ENCODE peak calls at places on chromosome 22, in six cellular contexts. K is NB4, A is heart left ventricle, J is adrenal gland, O is uterus, C is right lobe of liver. G is an unnamed sample.
A peak's percentile ranks its signal among the peaks of the same experiment; 100 is the strongest.

GRCh38 chr22:24760708-24761306 is 13.7 kb downstream of the PIWIL3 start:
- DNase-seq in K (no peak), A (no peak), J (no peak), O (no peak), C (no peak), G (no peak)

GRCh38 chr22:29150701-29151100 is 55.0 kb upstream of the EMID1 start:
- DNase-seq in K (no peak), A (no peak), J (peak; percentile 33), O (no peak), C (no peak), G (no peak)

GRCh38 chr22:20523118-20523983 is 15.9 kb downstream of the MED15 start:
- DNase-seq in K (peak; percentile 26), A (no peak), J (no peak), O (no peak), C (no peak), G (no peak)

GRCh38 chr22:45673482-45674175 is 2.0 kb downstream of the ATXN10 start:
- DNase-seq in K (peak; percentile 57), A (no peak), J (no peak), O (no peak), C (no peak), G (no peak)

GRCh38 chr22:35299217-35299716 is 427 bp upstream of the TOM1 start:
- DNase-seq in K (no peak), A (no peak), J (peak; percentile 75), O (no peak), C (no peak), G (no peak)

GRCh38 chr22:46013460-46014416 is 36.8 kb upstream of the WNT7B start:
- DNase-seq in K (peak; percentile 96), A (peak; percentile 98), J (peak; percentile 98), O (peak; percentile 98), C (peak; percentile 95), G (peak; percentile 99)

GRCh38 chr22:43427296-43428004 is 15.6 kb downstream of the MPPED1 start:
- DNase-seq in K (no peak), A (no peak), J (no peak), O (no peak), C (no peak), G (no peak)

GRCh38 chr22:36343720-36344105 is 44.1 kb downstream of the MYH9 start:
- DNase-seq in K (no peak), A (no peak), J (no peak), O (no peak), C (no peak), G (no peak)

GRCh38 chr22:45867118-45867905 is 109.7 kb downstream of the WNT7B start:
- DNase-seq in K (no peak), A (no peak), J (no peak), O (no peak), C (peak; percentile 33), G (no peak)

GRCh38 chr22:25668437-25668836 is 73.6 kb upstream of the MYO18B start:
- DNase-seq in K (no peak), A (no peak), J (peak; percentile 62), O (peak; percentile 33), C (peak; percentile 25), G (no peak)

GRCh38 chr22:26756675-26757293 is 99.4 kb downstream of the MIAT start:
- DNase-seq in K (peak; percentile 38), A (peak; percentile 67), J (peak; percentile 60), O (peak; percentile 36), C (peak; percentile 54), G (no peak)

GRCh38 chr22:28829358-28830181 is 29.2 kb upstream of the XBP1 start:
- DNase-seq in K (peak; percentile 84), A (peak; percentile 71), J (peak; percentile 79), O (peak; percentile 80), C (peak; percentile 79), G (peak; percentile 76)

GRCh38 chr22:30424471-30425326 is 869 bp upstream of the MTFP1 start:
- DNase-seq in K (no peak), A (no peak), J (no peak), O (no peak), C (no peak), G (no peak)

DNA sequence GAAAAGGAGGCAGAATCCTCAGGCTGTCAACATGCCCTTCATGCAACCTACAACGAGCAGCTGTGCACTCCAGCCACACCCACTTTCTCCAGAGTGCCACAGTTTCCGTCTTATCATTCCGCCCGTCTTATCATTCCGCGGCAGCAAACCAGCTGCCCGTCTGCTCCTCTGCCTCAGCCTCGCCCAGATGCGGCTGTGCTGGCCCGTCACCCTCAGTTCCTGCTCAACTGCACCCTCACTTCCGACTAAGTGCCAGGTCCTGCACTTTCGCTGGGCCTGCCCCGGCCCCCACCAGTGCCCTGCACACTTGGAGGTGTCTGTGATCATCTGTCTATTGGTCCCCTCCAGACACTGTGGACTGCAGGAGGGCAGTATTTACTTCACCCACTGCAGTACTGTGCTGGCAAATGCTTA is 43.7 kb downstream of the MICAL3 start:
- DNase-seq in K (peak; percentile 75), A (no peak), J (peak; percentile 55), O (no peak), C (peak; percentile 43), G (no peak)
- H3K4me3 ChIP-seq in K (no peak overlapping the region), A (no peak overlapping the region), J (peak overlapping the region; percentile 39), O (no peak overlapping the region), C (no peak overlapping the region), G (no peak overlapping the region)

DNA sequence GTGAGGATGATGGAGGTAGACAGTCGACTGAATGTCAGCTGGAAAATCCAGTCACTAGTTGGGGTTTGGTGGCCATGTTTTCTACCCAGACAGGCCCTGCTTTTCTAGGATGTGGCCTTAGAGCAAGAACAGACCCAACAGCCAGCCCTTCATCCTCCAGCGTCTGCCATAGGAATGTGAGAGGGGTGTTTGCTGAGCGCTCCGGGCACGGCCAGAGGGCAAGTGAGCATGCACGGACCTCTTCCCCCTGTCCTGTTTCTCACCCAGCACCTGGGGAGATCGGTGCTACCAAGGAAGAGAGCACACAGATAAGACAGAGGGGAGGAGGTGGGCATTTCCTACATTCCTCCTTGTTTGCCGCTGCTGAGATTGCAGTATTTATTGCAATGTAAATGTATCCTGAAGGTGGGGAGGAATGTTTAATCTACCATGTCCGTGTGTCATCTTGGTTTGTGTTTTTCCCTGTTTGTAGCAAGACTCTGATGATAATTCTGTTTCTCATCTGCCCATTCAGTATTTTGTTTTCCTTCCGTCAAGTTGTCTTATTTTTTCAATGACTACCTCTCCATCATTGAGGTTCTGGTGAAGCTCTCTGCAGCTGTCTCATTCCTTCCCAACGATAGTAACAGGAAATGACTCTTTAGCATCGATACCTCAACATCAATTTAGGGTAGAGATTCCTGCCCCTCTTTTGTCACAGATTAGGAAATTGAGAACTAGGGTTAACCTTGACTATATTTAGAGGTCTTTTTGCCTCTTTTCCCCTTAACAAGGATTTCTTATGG is 4.9 kb upstream of the ATF4 start:
- DNase-seq in K (no peak), A (no peak), J (no peak), O (no peak), C (no peak), G (no peak)
- TF ChIP-seq POLR2A in K (no peak), A (no peak), J (no peak), O (no peak), C (no peak), G (no peak)

GRCh38 chr22:39431216-39431801 is 25.5 kb upstream of the MGAT3 start:
- DNase-seq in K (no peak), A (no peak), J (no peak), O (no peak), C (no peak), G (no peak)

GRCh38 chr22:39429186-39429585 is 27.6 kb upstream of the MGAT3 start:
- DNase-seq in K (no peak), A (no peak), J (no peak), O (no peak), C (no peak), G (no peak)

GRCh38 chr22:39431821-39432251 is 25.0 kb upstream of the MGAT3 start:
- DNase-seq in K (no peak), A (peak; percentile 87), J (peak; percentile 87), O (peak; percentile 56), C (no peak), G (no peak)

GRCh38 chr22:39429916-39430575 is 26.8 kb upstream of the MGAT3 start:
- DNase-seq in K (no peak), A (no peak), J (peak; percentile 59), O (no peak), C (no peak), G (no peak)

DNA sequence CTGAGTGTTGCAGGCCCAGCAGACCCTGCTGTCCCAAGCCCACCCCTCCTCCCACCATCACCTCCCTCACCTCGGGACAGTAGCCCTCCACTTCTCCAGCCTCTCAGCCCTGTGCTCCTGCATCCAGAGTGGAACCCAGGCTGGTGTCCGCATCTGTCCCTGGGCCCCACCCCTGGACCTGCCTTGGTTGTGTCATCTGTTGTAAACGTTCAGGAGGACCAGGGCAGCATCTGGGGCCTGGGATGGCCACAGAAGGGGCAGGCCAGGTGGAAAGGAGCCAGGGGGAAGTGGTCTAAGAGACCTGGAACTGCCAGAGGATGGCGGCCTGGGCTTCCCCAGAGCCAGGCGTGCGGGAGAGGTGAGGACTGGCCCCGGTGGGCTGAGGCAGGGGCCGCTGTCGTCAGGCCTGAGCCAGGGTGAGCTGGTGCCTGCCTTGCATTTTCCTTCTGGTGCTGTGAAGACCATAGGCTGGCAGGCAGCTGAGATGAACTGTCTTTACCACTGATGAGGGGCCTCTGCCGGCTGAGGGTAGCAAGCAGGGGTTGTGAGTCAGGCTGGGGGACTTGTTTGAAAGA is 26.1 kb upstream of the MGAT3 start:
- DNase-seq in K (no peak), A (no peak), J (no peak), O (no peak), C (no peak), G (no peak)
- H3K4me3 ChIP-seq in K (no peak overlapping the region), A (no peak overlapping the region), J (no peak overlapping the region), O (no peak overlapping the region), C (no peak overlapping the region), G (no peak overlapping the region)

DNA sequence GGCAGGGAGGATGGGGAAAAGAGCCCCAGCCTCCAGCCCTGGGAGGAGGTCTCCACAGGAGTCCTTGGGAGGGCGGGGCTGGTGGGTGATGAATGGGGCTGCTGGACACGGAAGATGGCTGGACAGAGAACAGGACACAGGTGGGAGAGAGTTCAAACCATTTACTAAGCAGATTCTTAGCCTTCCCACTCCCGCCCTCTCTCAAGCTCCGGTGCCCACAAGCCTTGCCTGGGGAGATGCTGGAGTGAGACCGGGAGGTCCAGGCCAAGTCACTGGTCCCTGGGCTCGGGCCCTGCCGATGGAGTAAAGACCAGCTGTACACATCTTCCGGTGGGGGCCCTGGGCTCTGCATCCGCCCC is 1.4 kb downstream of the CLDN5 start:
- DNase-seq in K (no peak), A (no peak), J (no peak), O (no peak), C (no peak), G (no peak)
- TF ChIP-seq POLR2A in K (no peak), A (no peak), J (no peak), O (no peak), C (no peak), G (no peak)

GRCh38 chr22:38505595-38506117 is 455 bp downstream of the DDX17 start:
- DNase-seq in K (peak; percentile 66), A (peak; percentile 86), J (peak; percentile 84), O (peak; percentile 72), C (peak; percentile 82), G (peak; percentile 94)

GRCh38 chr22:38497869-38498268 is 8.2 kb downstream of the DDX17 start:
- DNase-seq in K (no peak), A (no peak), J (no peak), O (no peak), C (no peak), G (no peak)

GRCh38 chr22:38504731-38505594 is 1.1 kb downstream of the DDX17 start:
- DNase-seq in K (peak; percentile 72), A (peak; percentile 70), J (peak; percentile 75), O (peak; percentile 55), C (peak; percentile 69), G (no peak)

GRCh38 chr22:38503021-38503420 is 3.1 kb downstream of the DDX17 start:
- DNase-seq in K (no peak), A (no peak), J (no peak), O (no peak), C (no peak), G (no peak)

GRCh38 chr22:38501797-38502672 is 4.1 kb downstream of the DDX17 start:
- DNase-seq in K (no peak), A (no peak), J (no peak), O (no peak), C (no peak), G (no peak)
- H3K4me3 ChIP-seq in K (peak overlapping the region; percentile 100), A (no peak overlapping the region), J (peak overlapping the region; percentile 72), O (no peak overlapping the region), C (no peak overlapping the region), G (no peak overlapping the region)